ENCODE peak calls at places on chromosomes 3 and 15, in four cellular contexts. One of them, this sample, is unnamed.

GRCh38 chr3:128496602-128497304 is 3.8 kb upstream of the GATA2 start:
- DNase-seq in HepG2: no peak
- DNase-seq in K562: no peak
- DNase-seq in H1: peak; percentile 67
- DNase-seq in this sample: no peak

GRCh38 chr3:46926871-46927717 is 49.5 kb downstream of the CCDC12 start:
- DNase-seq in HepG2: no peak
- DNase-seq in K562: no peak
- DNase-seq in H1: no peak
- DNase-seq in this sample: no peak

GRCh38 chr15:69758291-69758771 is 305.7 kb downstream of the RPLP1 start:
- DNase-seq in HepG2: no peak
- DNase-seq in K562: no peak
- DNase-seq in H1: no peak
- DNase-seq in this sample: no peak

GRCh38 chr3:49924683-49925082 is 4.9 kb downstream of the MON1A start:
- DNase-seq in HepG2: no peak
- DNase-seq in K562: peak; percentile 38
- DNase-seq in H1: no peak
- DNase-seq in this sample: no peak

GRCh38 chr3:13891492-13892073 is 11.7 kb upstream of the WNT7A start:
- DNase-seq in HepG2: no peak
- DNase-seq in K562: peak; percentile 60
- DNase-seq in H1: peak; percentile 45
- DNase-seq in this sample: no peak

GRCh38 chr15:40844543-40844981 is 714 bp downstream of the SPINT1 start:
- DNase-seq in HepG2: no peak
- DNase-seq in K562: peak; percentile 11
- DNase-seq in H1: no peak
- DNase-seq in this sample: peak; percentile 58

GRCh38 chr15:25710184-25710583 is 152.9 kb downstream of the ATP10A start:
- DNase-seq in HepG2: peak; percentile 18
- DNase-seq in K562: peak; percentile 58
- DNase-seq in H1: peak; percentile 89
- DNase-seq in this sample: peak; percentile 81

GRCh38 chr3:43872301-43872700 is 181.6 kb downstream of the ABHD5 start:
- DNase-seq in HepG2: no peak
- DNase-seq in K562: no peak
- DNase-seq in H1: peak; percentile 34
- DNase-seq in this sample: no peak

GRCh38 chr3:31170932-31171670 is 276.6 kb upstream of the GADL1 start:
- DNase-seq in HepG2: no peak
- DNase-seq in K562: no peak
- DNase-seq in H1: no peak
- DNase-seq in this sample: no peak

GRCh38 chr15:41827290-41827879 is 507 bp upstream of the JMJD7 start:
- DNase-seq in HepG2: no peak
- DNase-seq in K562: no peak
- DNase-seq in H1: peak; percentile 80
- DNase-seq in this sample: peak; percentile 55

GRCh38 chr3:108404409-108404808 is 106.0 kb downstream of the MYH15 start:
- DNase-seq in HepG2: no peak
- DNase-seq in K562: no peak
- DNase-seq in H1: no peak
- DNase-seq in this sample: no peak

DNA sequence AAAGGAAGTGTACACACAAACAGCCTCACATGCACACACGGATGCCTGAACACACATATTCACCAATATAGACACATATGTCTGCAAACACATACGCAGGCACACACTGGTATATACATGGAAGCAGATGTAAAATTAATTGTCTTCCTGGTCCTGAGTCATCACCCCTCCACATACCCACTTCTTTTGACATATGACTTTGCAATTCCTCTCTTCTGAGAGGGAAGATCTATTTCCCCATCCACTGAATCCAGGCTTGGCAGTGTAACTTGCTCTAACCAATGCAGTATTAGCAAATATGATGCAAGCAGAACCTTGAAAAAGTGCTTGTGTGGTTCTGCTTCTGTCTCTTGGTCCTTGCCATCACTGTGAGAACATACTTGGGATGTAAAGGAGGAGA is 76.8 kb upstream of the HRH1 start:
- DNase-seq in HepG2: no peak
- DNase-seq in K562: no peak
- DNase-seq in H1: no peak
- DNase-seq in this sample: no peak
- TF ChIP-seq ATF2 in HepG2: no peak
- TF ChIP-seq ATF2 in K562: no peak
- TF ChIP-seq ATF2 in H1: no peak
- TF ChIP-seq ATF2 in this sample: no peak

DNA sequence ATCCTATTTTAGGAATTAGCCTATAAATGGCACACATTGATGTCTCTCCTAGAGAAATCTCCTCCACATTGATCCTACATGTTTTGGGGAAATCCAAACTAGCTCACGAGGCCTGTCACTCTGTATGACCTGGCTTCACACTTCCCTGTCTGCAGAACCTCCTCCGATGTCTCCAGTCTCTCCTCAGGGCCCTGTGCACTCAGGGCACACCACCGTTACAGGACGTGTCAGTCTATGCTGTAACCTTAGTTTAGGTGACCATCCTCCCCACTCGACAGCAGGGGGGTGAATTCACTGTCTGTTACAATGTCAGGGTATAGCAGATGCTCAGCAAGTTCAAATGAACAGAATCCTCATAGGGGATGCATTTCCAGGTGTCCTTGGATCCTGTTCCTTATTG is 249.1 kb downstream of the OCA2 start:
- DNase-seq in HepG2: no peak
- DNase-seq in K562: no peak
- DNase-seq in H1: peak; percentile 16
- DNase-seq in this sample: no peak
- TF ChIP-seq JUN in HepG2: no peak
- TF ChIP-seq JUN in K562: no peak
- TF ChIP-seq JUN in H1: no peak
- TF ChIP-seq JUN in this sample: no peak

DNA sequence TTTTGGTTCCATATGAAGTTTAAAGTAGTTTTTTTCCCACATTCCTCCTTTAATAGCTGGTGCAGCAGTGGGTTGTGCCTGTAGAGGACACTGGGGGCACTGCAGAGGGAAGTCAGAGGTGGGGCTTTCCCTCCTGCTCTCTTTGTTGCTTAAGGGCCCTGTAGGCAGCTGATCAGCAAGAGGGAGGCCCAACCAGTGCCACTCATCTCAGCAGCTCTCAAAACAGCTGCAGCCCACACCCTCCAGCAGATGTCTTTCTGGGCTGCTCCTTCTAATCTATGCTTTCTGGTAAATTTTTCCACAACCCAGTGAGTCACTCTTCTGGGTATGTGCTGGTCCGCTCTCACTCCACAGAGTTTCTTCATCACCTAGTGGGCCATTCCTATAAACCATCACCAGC is 263.8 kb downstream of the FEZF2 start:
- DNase-seq in HepG2: peak; percentile 20
- DNase-seq in K562: no peak
- DNase-seq in H1: no peak
- DNase-seq in this sample: peak; percentile 38
- TF ChIP-seq ATF2 in HepG2: no peak
- TF ChIP-seq ATF2 in K562: no peak
- TF ChIP-seq ATF2 in H1: no peak
- TF ChIP-seq ATF2 in this sample: no peak

GRCh38 chr3:194475138-194475932 is 11.5 kb downstream of the ATP13A3 start:
- DNase-seq in HepG2: no peak
- DNase-seq in K562: no peak
- DNase-seq in H1: no peak
- DNase-seq in this sample: no peak

GRCh38 chr3:194472290-194472920 is 14.4 kb downstream of the ATP13A3 start:
- DNase-seq in HepG2: peak; percentile 58
- DNase-seq in K562: peak; percentile 42
- DNase-seq in H1: no peak
- DNase-seq in this sample: no peak

GRCh38 chr3:194476784-194477183 is 10.0 kb downstream of the ATP13A3 start:
- DNase-seq in HepG2: no peak
- DNase-seq in K562: peak; percentile 75
- DNase-seq in H1: no peak
- DNase-seq in this sample: no peak

GRCh38 chr3:194474675-194475074 is 12.1 kb downstream of the ATP13A3 start:
- DNase-seq in HepG2: no peak
- DNase-seq in K562: no peak
- DNase-seq in H1: no peak
- DNase-seq in this sample: no peak

GRCh38 chr3:194475978-194476377 is 10.8 kb downstream of the ATP13A3 start:
- DNase-seq in HepG2: no peak
- DNase-seq in K562: no peak
- DNase-seq in H1: no peak
- DNase-seq in this sample: no peak
- TF ChIP-seq JUN in HepG2: no peak
- TF ChIP-seq JUN in K562: no peak
- TF ChIP-seq JUN in H1: no peak
- TF ChIP-seq JUN in this sample: no peak

This sample was measured in WTC11.